ENCODE peak calls at places on chromosomes 3 and 15, in seven cellular contexts. One of them, this sample, is unnamed.
A peak's percentile ranks its signal among the peaks of the same experiment; 100 is the strongest.

GRCh38 chr3:169914321-169914720 is 2.9 kb downstream of the SAMD7 start:
- DNase-seq in colonic mucosa: no peak
- DNase-seq in stimulated activated naive B cell treated with anti-CD40 and anti-IgM and Interleukin-4, amounts not matched to agents 10 μg/mL and 1 μg/mL and 100 μg/mL, for 72 hours: no peak
- DNase-seq in breast epithelium: no peak
- DNase-seq in effector memory CD8-positive, alpha-beta T cell: no peak
- DNase-seq in heart left ventricle: no peak
- DNase-seq in neuronal stem cell: no peak
- DNase-seq in this sample: no peak

GRCh38 chr3:25455316-25456232 is 27.5 kb downstream of the RARB start:
- DNase-seq in neuronal stem cell: no peak
- DNase-seq in effector memory CD8-positive, alpha-beta T cell: no peak
- DNase-seq in stimulated activated naive B cell treated with anti-CD40 and anti-IgM and Interleukin-4, amounts not matched to agents 10 μg/mL and 1 μg/mL and 100 μg/mL, for 72 hours: no peak
- DNase-seq in heart left ventricle: peak; percentile 42
- DNase-seq in colonic mucosa: no peak
- DNase-seq in breast epithelium: no peak
- DNase-seq in this sample: peak; percentile 60

GRCh38 chr15:53218996-53219580 is 429.0 kb upstream of the ONECUT1 start:
- DNase-seq in heart left ventricle: no peak
- DNase-seq in effector memory CD8-positive, alpha-beta T cell: no peak
- DNase-seq in colonic mucosa: no peak
- DNase-seq in neuronal stem cell: no peak
- DNase-seq in stimulated activated naive B cell treated with anti-CD40 and anti-IgM and Interleukin-4, amounts not matched to agents 10 μg/mL and 1 μg/mL and 100 μg/mL, for 72 hours: no peak
- DNase-seq in breast epithelium: no peak
- DNase-seq in this sample: no peak

GRCh38 chr3:187741403-187742350 is 3.6 kb downstream of the BCL6 start:
- DNase-seq in heart left ventricle: peak; percentile 69
- DNase-seq in stimulated activated naive B cell treated with anti-CD40 and anti-IgM and Interleukin-4, amounts not matched to agents 10 μg/mL and 1 μg/mL and 100 μg/mL, for 72 hours: peak; percentile 53
- DNase-seq in effector memory CD8-positive, alpha-beta T cell: peak; percentile 64
- DNase-seq in neuronal stem cell: peak; percentile 67
- DNase-seq in breast epithelium: peak; percentile 68
- DNase-seq in colonic mucosa: peak; percentile 82
- DNase-seq in this sample: peak; percentile 68

GRCh38 chr15:85583404-85584390 is 203.3 kb downstream of the AKAP13 start:
- DNase-seq in heart left ventricle: peak; percentile 50
- DNase-seq in colonic mucosa: peak; percentile 56
- DNase-seq in neuronal stem cell: peak; percentile 21
- DNase-seq in effector memory CD8-positive, alpha-beta T cell: no peak
- DNase-seq in breast epithelium: no peak
- DNase-seq in stimulated activated naive B cell treated with anti-CD40 and anti-IgM and Interleukin-4, amounts not matched to agents 10 μg/mL and 1 μg/mL and 100 μg/mL, for 72 hours: peak; percentile 86
- DNase-seq in this sample: no peak

GRCh38 chr3:17087509-17087908 is 202.8 kb downstream of the PLCL2 start:
- DNase-seq in effector memory CD8-positive, alpha-beta T cell: peak; percentile 15
- DNase-seq in stimulated activated naive B cell treated with anti-CD40 and anti-IgM and Interleukin-4, amounts not matched to agents 10 μg/mL and 1 μg/mL and 100 μg/mL, for 72 hours: no peak
- DNase-seq in neuronal stem cell: no peak
- DNase-seq in colonic mucosa: no peak
- DNase-seq in heart left ventricle: no peak
- DNase-seq in breast epithelium: no peak
- DNase-seq in this sample: no peak

GRCh38 chr3:106333911-106334618 is 465.3 kb upstream of the CBLB start:
- DNase-seq in heart left ventricle: no peak
- DNase-seq in colonic mucosa: no peak
- DNase-seq in effector memory CD8-positive, alpha-beta T cell: peak; percentile 27
- DNase-seq in breast epithelium: no peak
- DNase-seq in neuronal stem cell: no peak
- DNase-seq in stimulated activated naive B cell treated with anti-CD40 and anti-IgM and Interleukin-4, amounts not matched to agents 10 μg/mL and 1 μg/mL and 100 μg/mL, for 72 hours: peak; percentile 19
- DNase-seq in this sample: no peak

GRCh38 chr3:100125539-100125938 is 11.2 kb upstream of the FILIP1L start:
- DNase-seq in effector memory CD8-positive, alpha-beta T cell: no peak
- DNase-seq in breast epithelium: no peak
- DNase-seq in stimulated activated naive B cell treated with anti-CD40 and anti-IgM and Interleukin-4, amounts not matched to agents 10 μg/mL and 1 μg/mL and 100 μg/mL, for 72 hours: no peak
- DNase-seq in colonic mucosa: no peak
- DNase-seq in neuronal stem cell: no peak
- DNase-seq in heart left ventricle: no peak
- DNase-seq in this sample: no peak

GRCh38 chr15:39584662-39585393 is 3.9 kb downstream of the THBS1 start:
- DNase-seq in stimulated activated naive B cell treated with anti-CD40 and anti-IgM and Interleukin-4, amounts not matched to agents 10 μg/mL and 1 μg/mL and 100 μg/mL, for 72 hours: no peak
- DNase-seq in heart left ventricle: no peak
- DNase-seq in breast epithelium: no peak
- DNase-seq in colonic mucosa: no peak
- DNase-seq in neuronal stem cell: no peak
- DNase-seq in effector memory CD8-positive, alpha-beta T cell: no peak
- DNase-seq in this sample: no peak

GRCh38 chr3:140338916-140339315 is 338.9 kb upstream of the TRIM42 start:
- DNase-seq in effector memory CD8-positive, alpha-beta T cell: no peak
- DNase-seq in breast epithelium: no peak
- DNase-seq in colonic mucosa: no peak
- DNase-seq in heart left ventricle: no peak
- DNase-seq in neuronal stem cell: no peak
- DNase-seq in stimulated activated naive B cell treated with anti-CD40 and anti-IgM and Interleukin-4, amounts not matched to agents 10 μg/mL and 1 μg/mL and 100 μg/mL, for 72 hours: no peak
- DNase-seq in this sample: no peak

GRCh38 chr3:45546636-45547201 is 47.8 kb upstream of the LIMD1 start:
- DNase-seq in neuronal stem cell: peak; percentile 45
- DNase-seq in breast epithelium: no peak
- DNase-seq in stimulated activated naive B cell treated with anti-CD40 and anti-IgM and Interleukin-4, amounts not matched to agents 10 μg/mL and 1 μg/mL and 100 μg/mL, for 72 hours: no peak
- DNase-seq in effector memory CD8-positive, alpha-beta T cell: no peak
- DNase-seq in colonic mucosa: no peak
- DNase-seq in heart left ventricle: no peak
- DNase-seq in this sample: peak; percentile 42

GRCh38 chr15:36080759-36081158 is 498.7 kb upstream of the CDIN1 start:
- DNase-seq in stimulated activated naive B cell treated with anti-CD40 and anti-IgM and Interleukin-4, amounts not matched to agents 10 μg/mL and 1 μg/mL and 100 μg/mL, for 72 hours: no peak
- DNase-seq in colonic mucosa: no peak
- DNase-seq in effector memory CD8-positive, alpha-beta T cell: no peak
- DNase-seq in breast epithelium: no peak
- DNase-seq in heart left ventricle: no peak
- DNase-seq in neuronal stem cell: no peak
- DNase-seq in this sample: no peak

GRCh38 chr3:142315083-142315482 is 89.7 kb upstream of the GK5 start:
- DNase-seq in colonic mucosa: no peak
- DNase-seq in neuronal stem cell: no peak
- DNase-seq in stimulated activated naive B cell treated with anti-CD40 and anti-IgM and Interleukin-4, amounts not matched to agents 10 μg/mL and 1 μg/mL and 100 μg/mL, for 72 hours: no peak
- DNase-seq in heart left ventricle: no peak
- DNase-seq in breast epithelium: no peak
- DNase-seq in effector memory CD8-positive, alpha-beta T cell: no peak
- DNase-seq in this sample: no peak

GRCh38 chr15:23690450-23690852 is 3.3 kb upstream of the NDN start:
- DNase-seq in effector memory CD8-positive, alpha-beta T cell: no peak
- DNase-seq in colonic mucosa: peak; percentile 52
- DNase-seq in stimulated activated naive B cell treated with anti-CD40 and anti-IgM and Interleukin-4, amounts not matched to agents 10 μg/mL and 1 μg/mL and 100 μg/mL, for 72 hours: no peak
- DNase-seq in breast epithelium: peak; percentile 21
- DNase-seq in neuronal stem cell: peak; percentile 62
- DNase-seq in heart left ventricle: peak; percentile 57
- DNase-seq in this sample: peak; percentile 57

GRCh38 chr3:153980252-153980590 is 141.0 kb upstream of the ARHGEF26 start:
- DNase-seq in stimulated activated naive B cell treated with anti-CD40 and anti-IgM and Interleukin-4, amounts not matched to agents 10 μg/mL and 1 μg/mL and 100 μg/mL, for 72 hours: no peak
- DNase-seq in breast epithelium: no peak
- DNase-seq in effector memory CD8-positive, alpha-beta T cell: no peak
- DNase-seq in neuronal stem cell: no peak
- DNase-seq in heart left ventricle: no peak
- DNase-seq in colonic mucosa: peak; percentile 58
- DNase-seq in this sample: no peak

GRCh38 chr3:151379083-151379734 is 5.3 kb downstream of the P2RY12 start:
- DNase-seq in colonic mucosa: peak; percentile 38
- DNase-seq in effector memory CD8-positive, alpha-beta T cell: no peak
- DNase-seq in heart left ventricle: no peak
- DNase-seq in stimulated activated naive B cell treated with anti-CD40 and anti-IgM and Interleukin-4, amounts not matched to agents 10 μg/mL and 1 μg/mL and 100 μg/mL, for 72 hours: no peak
- DNase-seq in breast epithelium: no peak
- DNase-seq in neuronal stem cell: peak; percentile 11
- DNase-seq in this sample: peak; percentile 69

GRCh38 chr15:68653031-68653635 is 74.3 kb downstream of the CORO2B start:
- DNase-seq in stimulated activated naive B cell treated with anti-CD40 and anti-IgM and Interleukin-4, amounts not matched to agents 10 μg/mL and 1 μg/mL and 100 μg/mL, for 72 hours: no peak
- DNase-seq in effector memory CD8-positive, alpha-beta T cell: no peak
- DNase-seq in neuronal stem cell: no peak
- DNase-seq in breast epithelium: no peak
- DNase-seq in colonic mucosa: no peak
- DNase-seq in heart left ventricle: no peak
- DNase-seq in this sample: no peak

GRCh38 chr3:117016359-117016758 is 306.8 kb downstream of the TUSC7 start:
- DNase-seq in breast epithelium: no peak
- DNase-seq in effector memory CD8-positive, alpha-beta T cell: no peak
- DNase-seq in stimulated activated naive B cell treated with anti-CD40 and anti-IgM and Interleukin-4, amounts not matched to agents 10 μg/mL and 1 μg/mL and 100 μg/mL, for 72 hours: no peak
- DNase-seq in neuronal stem cell: peak; percentile 18
- DNase-seq in colonic mucosa: no peak
- DNase-seq in heart left ventricle: no peak
- DNase-seq in this sample: peak; percentile 29

GRCh38 chr3:24496529-24497482 is 2.2 kb upstream of the THRB start:
- DNase-seq in breast epithelium: peak; percentile 76
- DNase-seq in effector memory CD8-positive, alpha-beta T cell: no peak
- DNase-seq in stimulated activated naive B cell treated with anti-CD40 and anti-IgM and Interleukin-4, amounts not matched to agents 10 μg/mL and 1 μg/mL and 100 μg/mL, for 72 hours: no peak
- DNase-seq in colonic mucosa: peak; percentile 82
- DNase-seq in neuronal stem cell: peak; percentile 35
- DNase-seq in heart left ventricle: peak; percentile 76
- DNase-seq in this sample: peak; percentile 76

GRCh38 chr3:171261487-171261886 is 198.7 kb downstream of the TNIK start:
- DNase-seq in neuronal stem cell: no peak
- DNase-seq in stimulated activated naive B cell treated with anti-CD40 and anti-IgM and Interleukin-4, amounts not matched to agents 10 μg/mL and 1 μg/mL and 100 μg/mL, for 72 hours: no peak
- DNase-seq in heart left ventricle: no peak
- DNase-seq in effector memory CD8-positive, alpha-beta T cell: no peak
- DNase-seq in colonic mucosa: peak; percentile 32
- DNase-seq in breast epithelium: no peak
- DNase-seq in this sample: no peak

GRCh38 chr3:107560166-107560565 is 37.4 kb downstream of the BBX start:
- DNase-seq in colonic mucosa: no peak
- DNase-seq in breast epithelium: no peak
- DNase-seq in heart left ventricle: no peak
- DNase-seq in stimulated activated naive B cell treated with anti-CD40 and anti-IgM and Interleukin-4, amounts not matched to agents 10 μg/mL and 1 μg/mL and 100 μg/mL, for 72 hours: no peak
- DNase-seq in neuronal stem cell: no peak
- DNase-seq in effector memory CD8-positive, alpha-beta T cell: no peak
- DNase-seq in this sample: no peak

GRCh38 chr3:150397220-150397619 is 10.9 kb upstream of the TSC22D2 start:
- DNase-seq in colonic mucosa: no peak
- DNase-seq in heart left ventricle: no peak
- DNase-seq in effector memory CD8-positive, alpha-beta T cell: no peak
- DNase-seq in breast epithelium: no peak
- DNase-seq in neuronal stem cell: no peak
- DNase-seq in stimulated activated naive B cell treated with anti-CD40 and anti-IgM and Interleukin-4, amounts not matched to agents 10 μg/mL and 1 μg/mL and 100 μg/mL, for 72 hours: no peak
- DNase-seq in this sample: no peak

GRCh38 chr3:88589131-88589530 is 439.4 kb downstream of the C3orf38 start:
- DNase-seq in stimulated activated naive B cell treated with anti-CD40 and anti-IgM and Interleukin-4, amounts not matched to agents 10 μg/mL and 1 μg/mL and 100 μg/mL, for 72 hours: no peak
- DNase-seq in neuronal stem cell: no peak
- DNase-seq in colonic mucosa: no peak
- DNase-seq in effector memory CD8-positive, alpha-beta T cell: no peak
- DNase-seq in heart left ventricle: no peak
- DNase-seq in breast epithelium: no peak
- DNase-seq in this sample: no peak

GRCh38 chr15:64426845-64427465 is 33.4 kb upstream of the ZNF609 start:
- DNase-seq in colonic mucosa: no peak
- DNase-seq in breast epithelium: no peak
- DNase-seq in stimulated activated naive B cell treated with anti-CD40 and anti-IgM and Interleukin-4, amounts not matched to agents 10 μg/mL and 1 μg/mL and 100 μg/mL, for 72 hours: no peak
- DNase-seq in neuronal stem cell: no peak
- DNase-seq in effector memory CD8-positive, alpha-beta T cell: no peak
- DNase-seq in heart left ventricle: no peak
- DNase-seq in this sample: no peak

GRCh38 chr3:126087552-126088175 is 3.7 kb upstream of the SLC41A3 start:
- DNase-seq in breast epithelium: no peak
- DNase-seq in neuronal stem cell: no peak
- DNase-seq in effector memory CD8-positive, alpha-beta T cell: no peak
- DNase-seq in stimulated activated naive B cell treated with anti-CD40 and anti-IgM and Interleukin-4, amounts not matched to agents 10 μg/mL and 1 μg/mL and 100 μg/mL, for 72 hours: no peak
- DNase-seq in colonic mucosa: no peak
- DNase-seq in heart left ventricle: no peak
- DNase-seq in this sample: no peak

GRCh38 chr3:99783009-99783573 is 34.6 kb upstream of the CMSS1 start:
- DNase-seq in neuronal stem cell: no peak
- DNase-seq in effector memory CD8-positive, alpha-beta T cell: no peak
- DNase-seq in stimulated activated naive B cell treated with anti-CD40 and anti-IgM and Interleukin-4, amounts not matched to agents 10 μg/mL and 1 μg/mL and 100 μg/mL, for 72 hours: no peak
- DNase-seq in breast epithelium: no peak
- DNase-seq in heart left ventricle: no peak
- DNase-seq in colonic mucosa: no peak
- DNase-seq in this sample: no peak

GRCh38 chr3:83622526-83622925 is 1336.3 kb upstream of the CADM2 start:
- DNase-seq in effector memory CD8-positive, alpha-beta T cell: no peak
- DNase-seq in heart left ventricle: no peak
- DNase-seq in breast epithelium: no peak
- DNase-seq in colonic mucosa: no peak
- DNase-seq in stimulated activated naive B cell treated with anti-CD40 and anti-IgM and Interleukin-4, amounts not matched to agents 10 μg/mL and 1 μg/mL and 100 μg/mL, for 72 hours: no peak
- DNase-seq in neuronal stem cell: no peak
- DNase-seq in this sample: no peak

GRCh38 chr3:127531821-127532220 is 58.7 kb downstream of the TPRA1 start:
- DNase-seq in stimulated activated naive B cell treated with anti-CD40 and anti-IgM and Interleukin-4, amounts not matched to agents 10 μg/mL and 1 μg/mL and 100 μg/mL, for 72 hours: no peak
- DNase-seq in neuronal stem cell: no peak
- DNase-seq in heart left ventricle: no peak
- DNase-seq in effector memory CD8-positive, alpha-beta T cell: no peak
- DNase-seq in colonic mucosa: peak; percentile 5
- DNase-seq in breast epithelium: no peak
- DNase-seq in this sample: no peak

GRCh38 chr3:44184319-44184953 is 57.2 kb upstream of the TOPAZ1 start:
- DNase-seq in stimulated activated naive B cell treated with anti-CD40 and anti-IgM and Interleukin-4, amounts not matched to agents 10 μg/mL and 1 μg/mL and 100 μg/mL, for 72 hours: no peak
- DNase-seq in neuronal stem cell: no peak
- DNase-seq in heart left ventricle: no peak
- DNase-seq in colonic mucosa: peak; percentile 18
- DNase-seq in breast epithelium: no peak
- DNase-seq in effector memory CD8-positive, alpha-beta T cell: no peak
- DNase-seq in this sample: no peak

GRCh38 chr3:69143605-69144004 is 21.2 kb upstream of the LMOD3 start:
- DNase-seq in breast epithelium: no peak
- DNase-seq in heart left ventricle: no peak
- DNase-seq in effector memory CD8-positive, alpha-beta T cell: no peak
- DNase-seq in neuronal stem cell: no peak
- DNase-seq in colonic mucosa: no peak
- DNase-seq in stimulated activated naive B cell treated with anti-CD40 and anti-IgM and Interleukin-4, amounts not matched to agents 10 μg/mL and 1 μg/mL and 100 μg/mL, for 72 hours: no peak
- DNase-seq in this sample: no peak

GRCh38 chr3:52845157-52845556 is 10.3 kb upstream of the MUSTN1 start:
- DNase-seq in colonic mucosa: peak; percentile 39
- DNase-seq in stimulated activated naive B cell treated with anti-CD40 and anti-IgM and Interleukin-4, amounts not matched to agents 10 μg/mL and 1 μg/mL and 100 μg/mL, for 72 hours: no peak
- DNase-seq in breast epithelium: no peak
- DNase-seq in heart left ventricle: peak; percentile 60
- DNase-seq in neuronal stem cell: no peak
- DNase-seq in effector memory CD8-positive, alpha-beta T cell: no peak
- DNase-seq in this sample: no peak

GRCh38 chr15:67832031-67832551 is 6.8 kb downstream of the SKOR1 start:
- DNase-seq in stimulated activated naive B cell treated with anti-CD40 and anti-IgM and Interleukin-4, amounts not matched to agents 10 μg/mL and 1 μg/mL and 100 μg/mL, for 72 hours: no peak
- DNase-seq in neuronal stem cell: no peak
- DNase-seq in effector memory CD8-positive, alpha-beta T cell: no peak
- DNase-seq in heart left ventricle: no peak
- DNase-seq in colonic mucosa: no peak
- DNase-seq in breast epithelium: no peak
- DNase-seq in this sample: no peak

GRCh38 chr3:168186293-168186983 is 90.7 kb upstream of the GOLIM4 start:
- DNase-seq in effector memory CD8-positive, alpha-beta T cell: no peak
- DNase-seq in colonic mucosa: no peak
- DNase-seq in neuronal stem cell: no peak
- DNase-seq in heart left ventricle: no peak
- DNase-seq in stimulated activated naive B cell treated with anti-CD40 and anti-IgM and Interleukin-4, amounts not matched to agents 10 μg/mL and 1 μg/mL and 100 μg/mL, for 72 hours: no peak
- DNase-seq in breast epithelium: no peak
- DNase-seq in this sample: no peak

GRCh38 chr3:17144665-17144993 is 259.9 kb downstream of the PLCL2 start:
- DNase-seq in effector memory CD8-positive, alpha-beta T cell: no peak
- DNase-seq in breast epithelium: no peak
- DNase-seq in colonic mucosa: no peak
- DNase-seq in neuronal stem cell: no peak
- DNase-seq in stimulated activated naive B cell treated with anti-CD40 and anti-IgM and Interleukin-4, amounts not matched to agents 10 μg/mL and 1 μg/mL and 100 μg/mL, for 72 hours: no peak
- DNase-seq in heart left ventricle: no peak
- DNase-seq in this sample: no peak

GRCh38 chr3:163261056-163261455 is 1764.4 kb downstream of the OTOL1 start:
- DNase-seq in stimulated activated naive B cell treated with anti-CD40 and anti-IgM and Interleukin-4, amounts not matched to agents 10 μg/mL and 1 μg/mL and 100 μg/mL, for 72 hours: no peak
- DNase-seq in heart left ventricle: no peak
- DNase-seq in colonic mucosa: no peak
- DNase-seq in breast epithelium: no peak
- DNase-seq in neuronal stem cell: no peak
- DNase-seq in effector memory CD8-positive, alpha-beta T cell: no peak
- DNase-seq in this sample: no peak

GRCh38 chr3:25493246-25493645 is 65.2 kb downstream of the RARB start:
- DNase-seq in neuronal stem cell: no peak
- DNase-seq in stimulated activated naive B cell treated with anti-CD40 and anti-IgM and Interleukin-4, amounts not matched to agents 10 μg/mL and 1 μg/mL and 100 μg/mL, for 72 hours: no peak
- DNase-seq in effector memory CD8-positive, alpha-beta T cell: no peak
- DNase-seq in breast epithelium: no peak
- DNase-seq in heart left ventricle: no peak
- DNase-seq in colonic mucosa: no peak
- DNase-seq in this sample: no peak